ENCODE peak calls at places on chromosome 11, in six cellular contexts. C, G, X, K, Z and Q are unnamed samples.

GRCh38 chr11:48101958-48102357 is 114.7 kb upstream of the OR4B1 start:
- DNase-seq in C (no peak), K (no peak), Z (no peak), G (no peak), X (no peak), Q (no peak)

GRCh38 chr11:70697701-70698100 is 299.4 kb downstream of the CTTN start:
- DNase-seq in Z (no peak), G (no peak), X (no peak), C (no peak), K (no peak), Q (no peak)

GRCh38 chr11:101914349-101914736 is 467 bp upstream of the CEP126 start:
- DNase-seq in G (peak), K (no peak), X (peak), C (peak), Z (no peak), Q (peak)

GRCh38 chr11:14971865-14972580 is at the start of gene CALCA:
- DNase-seq in C (no peak), X (peak), K (peak), G (no peak), Z (peak), Q (peak)

GRCh38 chr11:66465371-66466224 is 1.1 kb upstream of the PELI3 start:
- DNase-seq in Z (peak), G (no peak), C (no peak), K (no peak), X (no peak), Q (no peak)

GRCh38 chr11:86499723-86500129 is 125.0 kb downstream of the CCDC81 start:
- DNase-seq in G (no peak), C (no peak), K (no peak), X (no peak), Z (no peak), Q (no peak)

GRCh38 chr11:119368121-119369034 is 13.1 kb downstream of the USP2 start:
- DNase-seq in C (no peak), X (peak), K (no peak), G (peak), Z (no peak), Q (no peak)

GRCh38 chr11:83007477-83007876 is 64.2 kb downstream of the RAB30 start:
- DNase-seq in G (no peak), C (no peak), X (no peak), Z (no peak), K (no peak), Q (no peak)

GRCh38 chr11:11981840-11982239 is 26.6 kb downstream of the DKK3 start:
- DNase-seq in X (no peak), K (no peak), G (no peak), Z (no peak), C (no peak), Q (no peak)

GRCh38 chr11:5701184-5701583 is 11.6 kb downstream of the TRIM22 start:
- DNase-seq in C (no peak), X (no peak), K (no peak), G (no peak), Z (no peak), Q (no peak)

GRCh38 chr11:102831128-102831708 is 12.2 kb downstream of the MMP3 start:
- DNase-seq in G (peak), K (peak), X (peak), C (no peak), Z (peak), Q (peak)

GRCh38 chr11:17742019-17742418 is 7.4 kb downstream of the KCNC1 start:
- DNase-seq in C (no peak), Z (no peak), X (no peak), G (no peak), K (no peak), Q (no peak)

GRCh38 chr11:41536001-41536568 is 76.6 kb upstream of the LRRC4C start:
- DNase-seq in K (no peak), X (no peak), C (no peak), G (no peak), Z (no peak), Q (no peak)

GRCh38 chr11:8227156-8228152 is 36.2 kb downstream of the LMO1 start:
- DNase-seq in C (no peak), G (no peak), X (no peak), Z (no peak), K (peak), Q (peak)

DNA sequence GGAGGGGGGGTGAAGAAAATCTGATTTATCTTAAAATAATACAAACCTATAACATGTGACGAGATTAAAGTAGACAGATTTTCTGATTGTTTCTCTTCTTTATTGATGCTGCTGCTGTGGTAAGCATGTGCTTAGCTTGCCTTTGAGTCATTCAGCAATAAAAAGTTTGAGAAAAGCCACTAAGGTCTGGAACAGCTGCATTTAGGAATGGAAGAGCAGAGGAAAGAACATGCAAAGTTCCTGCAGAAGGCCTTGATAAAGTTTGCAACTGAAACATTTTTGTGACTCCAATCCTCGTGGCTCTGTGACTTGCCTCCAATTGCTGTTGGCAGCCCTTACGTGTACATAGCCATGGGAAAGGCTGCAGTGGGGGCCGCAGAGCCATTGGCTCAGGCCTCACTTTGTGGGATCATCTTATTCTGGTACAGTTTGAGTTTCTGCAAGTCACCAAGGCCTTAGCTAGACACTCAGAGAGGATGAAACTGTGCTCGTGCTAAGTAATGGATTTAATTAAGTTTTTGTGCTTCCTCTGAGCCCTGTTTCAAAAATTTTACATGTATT is 370.2 kb downstream of the AASDHPPT start:
- DNase-seq in Z (no peak), X (peak), K (no peak), C (no peak), G (no peak), Q (no peak)
- H2BK120ac ChIP-seq in Z (no peak), X (no peak), K (no peak), C (no peak), G (no peak), Q (no peak)

GRCh38 chr11:64846998-64847666 is 2.7 kb upstream of the CDC42BPG start:
- DNase-seq in X (peak), K (peak), G (peak), Z (peak), C (peak), Q (peak)
- H4K8ac ChIP-seq in X (peak), K (no peak), G (peak), Z (no peak), C (no peak), Q (no peak)

GRCh38 chr11:60133917-60134316 is 45.5 kb downstream of the MS4A2 start:
- DNase-seq in Z (no peak), C (no peak), X (no peak), G (no peak), K (no peak), Q (no peak)
- H2BK120ac ChIP-seq in Z (no peak), C (no peak), X (no peak), G (no peak), K (no peak), Q (no peak)

GRCh38 chr11:110735431-110736157 is 23.4 kb upstream of the ARHGAP20 start:
- DNase-seq in Z (no peak), C (no peak), G (no peak), K (no peak), X (no peak), Q (no peak)

GRCh38 chr11:110738641-110739040 is 26.4 kb upstream of the ARHGAP20 start:
- DNase-seq in C (no peak), G (no peak), X (no peak), K (no peak), Z (no peak), Q (peak)

GRCh38 chr11:110734790-110735189 is 22.6 kb upstream of the ARHGAP20 start:
- DNase-seq in G (no peak), K (no peak), C (no peak), Z (no peak), X (no peak), Q (no peak)

GRCh38 chr11:110736158-110736553 is 23.9 kb upstream of the ARHGAP20 start:
- DNase-seq in K (no peak), G (no peak), Z (no peak), X (no peak), C (no peak), Q (no peak)

GRCh38 chr11:110737591-110737990 is 25.4 kb upstream of the ARHGAP20 start:
- DNase-seq in C (no peak), X (no peak), Z (no peak), K (no peak), G (no peak), Q (no peak)
- H4K8ac ChIP-seq in C (no peak), X (no peak), Z (no peak), K (no peak), G (no peak), Q (no peak)

GRCh38 chr11:1834132-1834610 is 619 bp upstream of the SYT8 start:
- DNase-seq in Z (no peak), C (no peak), K (no peak), X (no peak), G (no peak), Q (no peak)
- H2BK120ac ChIP-seq in Z (no peak), C (peak), K (no peak), X (no peak), G (no peak), Q (no peak)